ENCODE peak calls at places on chromosomes 11 and 22, in four cellular contexts. One of them, this sample, is unnamed.
A peak's percentile ranks its signal among the peaks of the same experiment; 100 is the strongest.

GRCh38 chr22:33919591-33920501 is at the start of gene LARGE1:
- DNase-seq in ACHN: peak; percentile 17
- DNase-seq in KG1: no peak
- DNase-seq in breast epithelium: peak; percentile 63
- DNase-seq in this sample: no peak

GRCh38 chr11:65041206-65042035 is at the start of gene SAC3D1:
- DNase-seq in KG1: peak; percentile 76
- DNase-seq in breast epithelium: no peak
- DNase-seq in ACHN: peak; percentile 56
- DNase-seq in this sample: peak; percentile 65

GRCh38 chr11:43579171-43579918 is 101.2 kb upstream of the HSD17B12 start:
- DNase-seq in ACHN: peak; percentile 51
- DNase-seq in breast epithelium: no peak
- DNase-seq in KG1: no peak
- DNase-seq in this sample: no peak

GRCh38 chr11:36463781-36464180 is 46.3 kb downstream of the TRAF6 start:
- DNase-seq in breast epithelium: no peak
- DNase-seq in ACHN: no peak
- DNase-seq in KG1: no peak
- DNase-seq in this sample: no peak

GRCh38 chr11:12769834-12770345 is 95.7 kb downstream of the TEAD1 start:
- DNase-seq in KG1: no peak
- DNase-seq in breast epithelium: no peak
- DNase-seq in ACHN: peak; percentile 83
- DNase-seq in this sample: no peak

GRCh38 chr11:65618763-65619162 is 3.2 kb downstream of the PCNX3 start:
- DNase-seq in KG1: no peak
- DNase-seq in breast epithelium: no peak
- DNase-seq in ACHN: no peak
- DNase-seq in this sample: no peak

GRCh38 chr22:43319661-43320486 is 23.3 kb downstream of the SCUBE1 start:
- DNase-seq in breast epithelium: no peak
- DNase-seq in KG1: no peak
- DNase-seq in ACHN: no peak
- DNase-seq in this sample: no peak

GRCh38 chr11:85988780-85989179 is 80.1 kb downstream of the PICALM start:
- DNase-seq in breast epithelium: no peak
- DNase-seq in KG1: no peak
- DNase-seq in ACHN: no peak
- DNase-seq in this sample: no peak

GRCh38 chr11:111459506-111460270 is 52.5 kb downstream of the BTG4 start:
- DNase-seq in breast epithelium: no peak
- DNase-seq in ACHN: no peak
- DNase-seq in KG1: no peak
- DNase-seq in this sample: no peak

GRCh38 chr11:66080055-66080817 is 10.2 kb downstream of the PACS1 start:
- DNase-seq in breast epithelium: no peak
- DNase-seq in ACHN: peak; percentile 39
- DNase-seq in KG1: no peak
- DNase-seq in this sample: no peak

GRCh38 chr11:61917357-61918109 is at the start of gene RAB3IL1:
- DNase-seq in breast epithelium: no peak
- DNase-seq in ACHN: peak; percentile 18
- DNase-seq in KG1: no peak
- DNase-seq in this sample: no peak

GRCh38 chr22:28978158-28978557 is 83.5 kb downstream of the C22orf31 start:
- DNase-seq in KG1: no peak
- DNase-seq in ACHN: peak; percentile 56
- DNase-seq in breast epithelium: no peak
- DNase-seq in this sample: no peak

GRCh38 chr11:90476442-90477007 is 253.7 kb upstream of the CHORDC1 start:
- DNase-seq in ACHN: peak; percentile 46
- DNase-seq in breast epithelium: no peak
- DNase-seq in KG1: peak; percentile 21
- DNase-seq in this sample: no peak

GRCh38 chr11:81967242-81967641 is 766.4 kb downstream of the FAM181B start:
- DNase-seq in KG1: no peak
- DNase-seq in ACHN: no peak
- DNase-seq in breast epithelium: no peak
- DNase-seq in this sample: no peak

GRCh38 chr22:40326905-40327735 is 19.2 kb upstream of the ADSL start:
- DNase-seq in KG1: no peak
- DNase-seq in breast epithelium: no peak
- DNase-seq in ACHN: no peak
- DNase-seq in this sample: no peak

GRCh38 chr11:76919467-76919866 is 58.7 kb downstream of the ACER3 start:
- DNase-seq in breast epithelium: no peak
- DNase-seq in ACHN: no peak
- DNase-seq in KG1: no peak
- DNase-seq in this sample: no peak

GRCh38 chr22:32378703-32379272 is 21.1 kb downstream of the RFPL3 start:
- DNase-seq in breast epithelium: no peak
- DNase-seq in KG1: no peak
- DNase-seq in ACHN: peak; percentile 77
- DNase-seq in this sample: no peak

GRCh38 chr11:2466869-2467694 is 22.3 kb downstream of the KCNQ1 start:
- DNase-seq in KG1: peak; percentile 11
- DNase-seq in ACHN: no peak
- DNase-seq in breast epithelium: no peak
- DNase-seq in this sample: peak; percentile 30

GRCh38 chr11:27525824-27526516 is 19.4 kb upstream of the LIN7C start:
- DNase-seq in breast epithelium: no peak
- DNase-seq in ACHN: no peak
- DNase-seq in KG1: no peak
- DNase-seq in this sample: no peak

GRCh38 chr11:110176366-110177056 is 83.3 kb downstream of the ZC3H12C start:
- DNase-seq in KG1: no peak
- DNase-seq in breast epithelium: no peak
- DNase-seq in ACHN: no peak
- DNase-seq in this sample: no peak

GRCh38 chr11:71490731-71491390 is 36.2 kb upstream of the KRTAP5-7 start:
- DNase-seq in ACHN: no peak
- DNase-seq in breast epithelium: no peak
- DNase-seq in KG1: no peak
- DNase-seq in this sample: no peak

GRCh38 chr11:120336641-120337132 is 474 bp downstream of the ARHGEF12 start:
- DNase-seq in breast epithelium: no peak
- DNase-seq in KG1: peak; percentile 31
- DNase-seq in ACHN: peak; percentile 41
- DNase-seq in this sample: no peak

GRCh38 chr11:69088676-69089146 is 40.0 kb downstream of the TPCN2 start:
- DNase-seq in breast epithelium: peak; percentile 72
- DNase-seq in ACHN: peak; percentile 73
- DNase-seq in KG1: peak; percentile 29
- DNase-seq in this sample: peak; percentile 19

GRCh38 chr11:130451261-130452019 is 3.0 kb downstream of the ADAMTS15 start:
- DNase-seq in ACHN: peak; percentile 41
- DNase-seq in KG1: no peak
- DNase-seq in breast epithelium: no peak
- DNase-seq in this sample: no peak

GRCh38 chr22:28151241-28151640 is 232.2 kb upstream of the PITPNB start:
- DNase-seq in ACHN: no peak
- DNase-seq in KG1: no peak
- DNase-seq in breast epithelium: no peak
- DNase-seq in this sample: no peak

GRCh38 chr11:65695459-65696241 is 16.4 kb upstream of the KAT5 start:
- DNase-seq in KG1: no peak
- DNase-seq in ACHN: no peak
- DNase-seq in breast epithelium: peak; percentile 76
- DNase-seq in this sample: no peak

GRCh38 chr11:93541884-93542752 is 1.1 kb downstream of the SMCO4 start:
- DNase-seq in ACHN: peak; percentile 28
- DNase-seq in KG1: no peak
- DNase-seq in breast epithelium: no peak
- DNase-seq in this sample: no peak

GRCh38 chr22:50605349-50606074 is 4.9 kb downstream of the MAPK8IP2 start:
- DNase-seq in breast epithelium: no peak
- DNase-seq in ACHN: no peak
- DNase-seq in KG1: no peak
- DNase-seq in this sample: no peak

GRCh38 chr22:36573815-36574350 is 44.9 kb upstream of the EIF3D start:
- DNase-seq in KG1: no peak
- DNase-seq in ACHN: no peak
- DNase-seq in breast epithelium: no peak
- DNase-seq in this sample: no peak